ENCODE peak calls at places on chromosomes 11 and 22, in nine cellular contexts. G, V, P, B, K, M, R, T and D are unnamed samples.
A peak's percentile ranks its signal among the peaks of the same experiment; 100 is the strongest.

GRCh38 chr11:112294688-112295340 is 34.2 kb upstream of the PLET1 start:
- DNase-seq in G (no peak), V (no peak), P (no peak), B (no peak), K (no peak), M (no peak), R (no peak), T (no peak), D (no peak)

GRCh38 chr11:65059523-65059922 is 1.2 kb upstream of the NAALADL1 start:
- DNase-seq in G (no peak), V (no peak), P (no peak), B (no peak), K (no peak), M (no peak), R (no peak), T (no peak), D (no peak)

GRCh38 chr22:25060522-25061071 is 108.1 kb downstream of the KIAA1671 start:
- DNase-seq in G (no peak), V (no peak), P (no peak), B (no peak), K (no peak), M (no peak), R (no peak), T (no peak), D (no peak)

GRCh38 chr22:32926600-32926999 is 125.1 kb downstream of the TIMP3 start:
- DNase-seq in G (peak; percentile 21), V (peak; percentile 60), P (peak; percentile 47), B (no peak), K (peak; percentile 45), M (peak; percentile 45), R (peak; percentile 3), T (peak; percentile 39), D (no peak)

GRCh38 chr11:124746621-124747243 is 5.3 kb downstream of the VSIG2 start:
- DNase-seq in G (peak; percentile 82), V (peak; percentile 93), P (peak; percentile 90), B (peak; percentile 84), K (peak; percentile 84), M (no peak), R (peak; percentile 85), T (peak; percentile 78), D (no peak)

GRCh38 chr22:38314992-38315800 is 2.0 kb downstream of the CSNK1E start:
- DNase-seq in G (no peak), V (peak; percentile 23), P (peak; percentile 81), B (peak; percentile 29), K (peak; percentile 63), M (no peak), R (no peak), T (no peak), D (no peak)

GRCh38 chr11:2304156-2305139 is 2.6 kb downstream of the TSPAN32 start:
- DNase-seq in G (no peak), V (no peak), P (no peak), B (no peak), K (no peak), M (peak; percentile 4), R (no peak), T (no peak), D (peak; percentile 86)

GRCh38 chr22:40499187-40499753 is 128.9 kb downstream of the SGSM3 start:
- DNase-seq in G (peak; percentile 79), V (peak; percentile 79), P (no peak), B (peak; percentile 49), K (peak; percentile 20), M (no peak), R (peak; percentile 60), T (peak; percentile 97), D (no peak)

GRCh38 chr11:77201370-77201769 is 73.3 kb downstream of the MYO7A start:
- DNase-seq in G (no peak), V (no peak), P (no peak), B (no peak), K (no peak), M (no peak), R (no peak), T (no peak), D (no peak)

GRCh38 chr11:17855531-17856290 is 121.1 kb downstream of the KCNC1 start:
- DNase-seq in G (no peak), V (no peak), P (no peak), B (no peak), K (no peak), M (no peak), R (no peak), T (no peak), D (no peak)

GRCh38 chr11:70302086-70302752 is 31.7 kb downstream of the PPFIA1 start:
- DNase-seq in G (no peak), V (no peak), P (no peak), B (no peak), K (no peak), M (no peak), R (no peak), T (no peak), D (no peak)

GRCh38 chr11:7444582-7444981 is 40.7 kb upstream of the OLFML1 start:
- DNase-seq in G (no peak), V (peak; percentile 83), P (no peak), B (no peak), K (no peak), M (peak; percentile 15), R (no peak), T (no peak), D (no peak)

GRCh38 chr11:2751523-2752203 is 51.9 kb upstream of the KCNQ1OT1 start:
- DNase-seq in G (no peak), V (no peak), P (no peak), B (no peak), K (no peak), M (peak; percentile 2), R (no peak), T (no peak), D (no peak)

GRCh38 chr11:87198266-87198881 is 160.6 kb downstream of the TMEM135 start:
- DNase-seq in G (no peak), V (peak; percentile 9), P (no peak), B (no peak), K (no peak), M (no peak), R (no peak), T (no peak), D (no peak)

GRCh38 chr22:44523981-44524759 is 26.1 kb upstream of the RTL6 start:
- DNase-seq in G (no peak), V (no peak), P (no peak), B (no peak), K (no peak), M (peak; percentile 80), R (no peak), T (peak; percentile 93), D (peak; percentile 91)

GRCh38 chr11:116598556-116598955 is 174.2 kb downstream of the BUD13 start:
- DNase-seq in G (no peak), V (no peak), P (no peak), B (no peak), K (no peak), M (peak; percentile 1), R (no peak), T (no peak), D (no peak)

DNA sequence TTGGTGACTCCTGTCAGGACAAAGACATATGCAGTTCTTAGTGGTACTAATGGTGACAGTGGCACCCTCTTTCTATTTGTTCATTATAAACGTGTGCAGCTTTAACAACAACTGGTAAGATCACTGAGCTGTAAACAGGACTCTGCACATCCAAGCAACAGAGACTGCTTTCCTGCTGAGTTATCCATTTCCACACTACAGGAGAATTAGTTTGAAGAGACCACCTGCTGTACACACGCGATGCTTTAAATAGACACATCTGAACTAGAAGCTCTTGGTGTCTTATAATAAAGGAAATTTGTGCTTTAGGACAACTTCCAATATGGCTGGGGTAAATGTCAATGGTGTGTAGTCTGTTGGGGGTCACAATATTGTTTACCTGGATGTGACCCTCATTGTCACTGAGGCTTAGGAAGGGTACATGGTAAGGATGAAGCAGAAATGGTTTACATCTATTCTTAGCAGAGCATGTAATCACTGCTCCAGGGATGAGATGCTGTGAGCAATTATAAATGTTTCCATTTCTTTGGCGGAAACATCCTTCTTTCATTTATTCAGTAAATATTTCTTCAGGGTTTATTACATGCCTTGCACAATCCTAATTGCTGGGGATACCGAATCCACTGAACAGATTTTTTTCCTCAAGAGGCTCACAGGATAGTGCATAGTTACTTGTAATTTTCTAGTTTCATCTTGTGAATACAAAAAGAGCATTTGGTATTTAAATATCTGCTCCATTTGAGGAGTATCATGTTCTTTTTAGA is 354.0 kb upstream of the CCDC90B start:
- DNase-seq in G (no peak), V (no peak), P (no peak), B (no peak), K (no peak), M (no peak), R (no peak), T (no peak), D (no peak)
- H3K4me3 ChIP-seq in G (no peak overlapping the region), V (no peak overlapping the region), P (no peak overlapping the region), B (no peak overlapping the region), K (no peak overlapping the region), M (no peak overlapping the region), R (no peak overlapping the region), T (no peak overlapping the region), D (no peak overlapping the region)

GRCh38 chr22:19218541-19219233 is 40.2 kb upstream of the SLC25A1 start:
- DNase-seq in G (no peak), V (no peak), P (no peak), B (no peak), K (no peak), M (no peak), R (no peak), T (no peak), D (no peak)
- H3K27ac ChIP-seq in G (no peak overlapping the region), V (no peak overlapping the region), P (no peak overlapping the region), B (no peak overlapping the region), K (no peak overlapping the region), M (peak overlapping the region; percentile 14), R (no peak overlapping the region), T (no peak overlapping the region), D (no peak overlapping the region)

GRCh38 chr22:46673677-46674236 is 53.6 kb downstream of the GRAMD4 start:
- DNase-seq in G (no peak), V (no peak), P (no peak), B (no peak), K (no peak), M (no peak), R (no peak), T (no peak), D (no peak)

GRCh38 chr22:46675479-46675878 is 55.3 kb downstream of the GRAMD4 start:
- DNase-seq in G (no peak), V (no peak), P (no peak), B (no peak), K (no peak), M (no peak), R (no peak), T (no peak), D (no peak)

GRCh38 chr22:46673205-46673604 is 53.0 kb downstream of the GRAMD4 start:
- DNase-seq in G (no peak), V (no peak), P (peak; percentile 22), B (no peak), K (no peak), M (no peak), R (no peak), T (no peak), D (no peak)

GRCh38 chr22:46674906-46675305 is 54.7 kb downstream of the GRAMD4 start:
- DNase-seq in G (no peak), V (no peak), P (no peak), B (no peak), K (no peak), M (no peak), R (no peak), T (no peak), D (no peak)

GRCh38 chr22:46674367-46674781 is 54.2 kb downstream of the GRAMD4 start:
- DNase-seq in G (no peak), V (no peak), P (peak; percentile 86), B (no peak), K (no peak), M (no peak), R (no peak), T (no peak), D (no peak)
- H3K4me3 ChIP-seq in G (no peak overlapping the region), V (no peak overlapping the region), P (peak overlapping the region; percentile 45), B (no peak overlapping the region), K (no peak overlapping the region), M (no peak overlapping the region), R (no peak overlapping the region), T (no peak overlapping the region), D (no peak overlapping the region)

GRCh38 chr22:31586137-31586920 is 75.7 kb downstream of the PISD start:
- DNase-seq in G (no peak), V (no peak), P (no peak), B (peak; percentile 47), K (no peak), M (no peak), R (no peak), T (peak; percentile 87), D (no peak)
- H3K27ac ChIP-seq in G (no peak overlapping the region), V (no peak overlapping the region), P (no peak overlapping the region), B (peak overlapping the region; percentile 82), K (peak overlapping the region; percentile 71), M (no peak overlapping the region), R (no peak overlapping the region), T (peak overlapping the region; percentile 88), D (no peak overlapping the region)